ENCODE peak calls at places on chromosomes 2 and 18, in eight cellular contexts. O is glomerular endothelial cell; Y is activated CD4-positive, alpha-beta T cell treated with anti-CD3 and anti-CD28 coated beads for 24 hours; G is stimulated activated CD4-positive, alpha-beta T cell treated with anti-CD3 and anti-CD28 coated beads, Interleukin-1b, Interleukin-23, amount 100 ng/mL, for 4 hours; I is NCI-H526 treated with DMSO at 0.1 percent for 48 hours; P is GM10248; C is brain microvascular endothelial cell; E is AG04449. X is an unnamed sample.

GRCh38 chr18:63317982-63318881 is 1.3 kb downstream of the BCL2 start:
- DNase-seq in O (no peak), Y (peak; percentile 70), G (peak; percentile 72), I (peak; percentile 92), P (peak; percentile 80), C (no peak), E (no peak), X (no peak)

GRCh38 chr18:13221821-13222220 is 3.3 kb downstream of the LDLRAD4 start:
- DNase-seq in O (no peak), Y (no peak), G (no peak), I (no peak), P (no peak), C (no peak), E (no peak), X (no peak)

GRCh38 chr2:196286821-196287220 is 115.4 kb upstream of the STK17B start:
- DNase-seq in O (no peak), Y (no peak), G (no peak), I (no peak), P (no peak), C (no peak), E (no peak), X (no peak)

GRCh38 chr2:160582481-160583161 is 89.0 kb upstream of the RBMS1 start:
- DNase-seq in O (no peak), Y (no peak), G (no peak), I (no peak), P (no peak), C (peak; percentile 73), E (peak; percentile 67), X (peak; percentile 66)

GRCh38 chr2:133504566-133505505 is 63.4 kb downstream of the NCKAP5 start:
- DNase-seq in O (no peak), Y (no peak), G (no peak), I (no peak), P (no peak), C (peak; percentile 66), E (no peak), X (no peak)

GRCh38 chr2:42888321-42888720 is 95.9 kb upstream of the HAAO start:
- DNase-seq in O (no peak), Y (no peak), G (no peak), I (no peak), P (no peak), C (no peak), E (no peak), X (no peak)

GRCh38 chr18:74796928-74797576 is 199.4 kb downstream of the ZNF407 start:
- DNase-seq in O (no peak), Y (no peak), G (no peak), I (peak; percentile 69), P (peak; percentile 45), C (no peak), E (peak; percentile 31), X (no peak)

GRCh38 chr2:237591021-237591370 is 462 bp upstream of the RAB17 start:
- DNase-seq in O (no peak), Y (no peak), G (no peak), I (no peak), P (no peak), C (no peak), E (no peak), X (no peak)

GRCh38 chr2:206098471-206098870 is 12.5 kb upstream of the INO80D start:
- DNase-seq in O (no peak), Y (no peak), G (no peak), I (no peak), P (no peak), C (no peak), E (no peak), X (no peak)

GRCh38 chr2:120607506-120607905 is 128.2 kb upstream of the GLI2 start:
- DNase-seq in O (no peak), Y (no peak), G (no peak), I (no peak), P (no peak), C (no peak), E (no peak), X (no peak)

GRCh38 chr18:51537487-51537886 is 340.0 kb upstream of the MEX3C start:
- DNase-seq in O (no peak), Y (no peak), G (no peak), I (peak; percentile 84), P (no peak), C (peak; percentile 9), E (no peak), X (no peak)

GRCh38 chr2:121241466-121241865 is 43.5 kb downstream of the TFCP2L1 start:
- DNase-seq in O (no peak), Y (no peak), G (no peak), I (no peak), P (no peak), C (no peak), E (no peak), X (no peak)

GRCh38 chr2:203685789-203686433 is 20.5 kb upstream of the CD28 start:
- DNase-seq in O (no peak), Y (no peak), G (no peak), I (no peak), P (no peak), C (no peak), E (no peak), X (no peak)

GRCh38 chr18:78422336-78422735 is 557.3 kb upstream of the SALL3 start:
- DNase-seq in O (no peak), Y (no peak), G (no peak), I (no peak), P (no peak), C (no peak), E (no peak), X (no peak)

GRCh38 chr2:70143314-70144150 is 47.3 kb downstream of the C2orf42 start:
- DNase-seq in O (no peak), Y (no peak), G (no peak), I (no peak), P (peak; percentile 44), C (peak; percentile 25), E (no peak), X (no peak)

GRCh38 chr2:182522930-182523541 is 96.2 kb upstream of the PDE1A start:
- DNase-seq in O (peak; percentile 37), Y (no peak), G (no peak), I (peak; percentile 15), P (no peak), C (no peak), E (no peak), X (no peak)

GRCh38 chr2:132668189-132668833 is 1.7 kb downstream of the LYPD1 start:
- DNase-seq in O (no peak), Y (no peak), G (no peak), I (no peak), P (no peak), C (peak; percentile 17), E (no peak), X (no peak)

GRCh38 chr2:241768251-241768711 is 8.3 kb upstream of the GAL3ST2 start:
- DNase-seq in O (no peak), Y (no peak), G (no peak), I (no peak), P (no peak), C (no peak), E (no peak), X (no peak)

GRCh38 chr2:19745318-19746136 is 156.3 kb downstream of the TTC32 start:
- DNase-seq in O (no peak), Y (no peak), G (no peak), I (no peak), P (no peak), C (no peak), E (no peak), X (no peak)

GRCh38 chr2:136246086-136246669 is 128.2 kb upstream of the CXCR4 start:
- DNase-seq in O (no peak), Y (no peak), G (no peak), I (no peak), P (peak; percentile 66), C (peak; percentile 34), E (no peak), X (no peak)

X was measured in AG09309.